ENCODE peak calls at places on chromosomes 16 and 17, in five cellular contexts. One of them, this sample, is unnamed.

GRCh38 chr16:48788475-48788874 is 178.5 kb upstream of the N4BP1 start:
- DNase-seq in stimulated activated CD4-positive, alpha-beta T cell treated with anti-CD3 and anti-CD28 coated beads, Interleukin-4, amount 100 ng/mL, for 48 hours: no peak
- DNase-seq in nucleus accumbens: no peak
- DNase-seq in ovary: no peak
- DNase-seq in HEK293T: no peak
- DNase-seq in this sample: no peak

GRCh38 chr16:3149630-3150345 is 15.0 kb downstream of the ZNF213 start:
- DNase-seq in HEK293T: peak; percentile 56
- DNase-seq in ovary: peak; percentile 74
- DNase-seq in nucleus accumbens: peak; percentile 33
- DNase-seq in stimulated activated CD4-positive, alpha-beta T cell treated with anti-CD3 and anti-CD28 coated beads, Interleukin-4, amount 100 ng/mL, for 48 hours: no peak
- DNase-seq in this sample: peak; percentile 80

GRCh38 chr16:80147021-80147680 is 393.6 kb upstream of the DYNLRB2 start:
- DNase-seq in stimulated activated CD4-positive, alpha-beta T cell treated with anti-CD3 and anti-CD28 coated beads, Interleukin-4, amount 100 ng/mL, for 48 hours: no peak
- DNase-seq in ovary: no peak
- DNase-seq in HEK293T: no peak
- DNase-seq in nucleus accumbens: no peak
- DNase-seq in this sample: no peak

GRCh38 chr17:82849076-82849945 is 9.5 kb upstream of the ZNF750 start:
- DNase-seq in HEK293T: no peak
- DNase-seq in nucleus accumbens: no peak
- DNase-seq in ovary: no peak
- DNase-seq in stimulated activated CD4-positive, alpha-beta T cell treated with anti-CD3 and anti-CD28 coated beads, Interleukin-4, amount 100 ng/mL, for 48 hours: no peak
- DNase-seq in this sample: no peak

GRCh38 chr17:21279582-21279981 is 4.9 kb upstream of the MAP2K3 start:
- DNase-seq in HEK293T: no peak
- DNase-seq in nucleus accumbens: no peak
- DNase-seq in stimulated activated CD4-positive, alpha-beta T cell treated with anti-CD3 and anti-CD28 coated beads, Interleukin-4, amount 100 ng/mL, for 48 hours: no peak
- DNase-seq in ovary: peak; percentile 13
- DNase-seq in this sample: no peak

GRCh38 chr17:82008258-82008940 is 14.3 kb downstream of the CENPX start:
- DNase-seq in stimulated activated CD4-positive, alpha-beta T cell treated with anti-CD3 and anti-CD28 coated beads, Interleukin-4, amount 100 ng/mL, for 48 hours: no peak
- DNase-seq in ovary: no peak
- DNase-seq in HEK293T: no peak
- DNase-seq in nucleus accumbens: no peak
- DNase-seq in this sample: no peak

GRCh38 chr17:9002610-9003354 is 18.5 kb upstream of the NTN1 start:
- DNase-seq in nucleus accumbens: no peak
- DNase-seq in HEK293T: peak; percentile 70
- DNase-seq in ovary: no peak
- DNase-seq in stimulated activated CD4-positive, alpha-beta T cell treated with anti-CD3 and anti-CD28 coated beads, Interleukin-4, amount 100 ng/mL, for 48 hours: no peak
- DNase-seq in this sample: no peak

GRCh38 chr17:72121164-72122001 is 563 bp downstream of the SOX9 start:
- DNase-seq in HEK293T: peak; percentile 50
- DNase-seq in ovary: no peak
- DNase-seq in stimulated activated CD4-positive, alpha-beta T cell treated with anti-CD3 and anti-CD28 coated beads, Interleukin-4, amount 100 ng/mL, for 48 hours: no peak
- DNase-seq in nucleus accumbens: peak; percentile 40
- DNase-seq in this sample: no peak

GRCh38 chr17:76382803-76383644 is 1.4 kb upstream of the SPHK1 start:
- DNase-seq in ovary: peak; percentile 50
- DNase-seq in HEK293T: peak; percentile 53
- DNase-seq in stimulated activated CD4-positive, alpha-beta T cell treated with anti-CD3 and anti-CD28 coated beads, Interleukin-4, amount 100 ng/mL, for 48 hours: peak; percentile 63
- DNase-seq in nucleus accumbens: no peak
- DNase-seq in this sample: peak; percentile 86

GRCh38 chr17:72766761-72767356 is 325.6 kb downstream of the SLC39A11 start:
- DNase-seq in ovary: no peak
- DNase-seq in stimulated activated CD4-positive, alpha-beta T cell treated with anti-CD3 and anti-CD28 coated beads, Interleukin-4, amount 100 ng/mL, for 48 hours: no peak
- DNase-seq in nucleus accumbens: no peak
- DNase-seq in HEK293T: no peak
- DNase-seq in this sample: no peak

GRCh38 chr17:82517230-82517865 is 2.2 kb upstream of the FOXK2 start:
- DNase-seq in nucleus accumbens: no peak
- DNase-seq in stimulated activated CD4-positive, alpha-beta T cell treated with anti-CD3 and anti-CD28 coated beads, Interleukin-4, amount 100 ng/mL, for 48 hours: no peak
- DNase-seq in ovary: no peak
- DNase-seq in HEK293T: no peak
- DNase-seq in this sample: no peak

GRCh38 chr17:51540151-51540550 is 279.8 kb downstream of the UTP18 start:
- DNase-seq in HEK293T: no peak
- DNase-seq in stimulated activated CD4-positive, alpha-beta T cell treated with anti-CD3 and anti-CD28 coated beads, Interleukin-4, amount 100 ng/mL, for 48 hours: no peak
- DNase-seq in ovary: no peak
- DNase-seq in nucleus accumbens: peak; percentile 48
- DNase-seq in this sample: no peak

GRCh38 chr17:11899494-11899893 is 97.8 kb downstream of the ZNF18 start:
- DNase-seq in ovary: no peak
- DNase-seq in stimulated activated CD4-positive, alpha-beta T cell treated with anti-CD3 and anti-CD28 coated beads, Interleukin-4, amount 100 ng/mL, for 48 hours: no peak
- DNase-seq in nucleus accumbens: peak; percentile 21
- DNase-seq in HEK293T: no peak
- DNase-seq in this sample: peak; percentile 12

GRCh38 chr17:38350035-38350434 is 1.6 kb upstream of the SOCS7 start:
- DNase-seq in nucleus accumbens: no peak
- DNase-seq in ovary: no peak
- DNase-seq in HEK293T: no peak
- DNase-seq in stimulated activated CD4-positive, alpha-beta T cell treated with anti-CD3 and anti-CD28 coated beads, Interleukin-4, amount 100 ng/mL, for 48 hours: no peak
- DNase-seq in this sample: no peak

GRCh38 chr17:33684714-33685113 is 391.6 kb upstream of the ASIC2 start:
- DNase-seq in nucleus accumbens: no peak
- DNase-seq in stimulated activated CD4-positive, alpha-beta T cell treated with anti-CD3 and anti-CD28 coated beads, Interleukin-4, amount 100 ng/mL, for 48 hours: no peak
- DNase-seq in HEK293T: no peak
- DNase-seq in ovary: no peak
- DNase-seq in this sample: no peak

GRCh38 chr16:19703218-19703617 is 14.8 kb downstream of the KNOP1 start:
- DNase-seq in HEK293T: no peak
- DNase-seq in nucleus accumbens: no peak
- DNase-seq in ovary: no peak
- DNase-seq in stimulated activated CD4-positive, alpha-beta T cell treated with anti-CD3 and anti-CD28 coated beads, Interleukin-4, amount 100 ng/mL, for 48 hours: no peak
- DNase-seq in this sample: no peak

GRCh38 chr17:51128089-51128488 is 7.4 kb upstream of the SPAG9 start:
- DNase-seq in nucleus accumbens: no peak
- DNase-seq in ovary: no peak
- DNase-seq in HEK293T: no peak
- DNase-seq in stimulated activated CD4-positive, alpha-beta T cell treated with anti-CD3 and anti-CD28 coated beads, Interleukin-4, amount 100 ng/mL, for 48 hours: no peak
- DNase-seq in this sample: no peak

GRCh38 chr16:54957403-54957802 is 26.7 kb downstream of the IRX5 start:
- DNase-seq in nucleus accumbens: no peak
- DNase-seq in ovary: no peak
- DNase-seq in HEK293T: peak; percentile 70
- DNase-seq in stimulated activated CD4-positive, alpha-beta T cell treated with anti-CD3 and anti-CD28 coated beads, Interleukin-4, amount 100 ng/mL, for 48 hours: no peak
- DNase-seq in this sample: peak; percentile 70

GRCh38 chr16:57677622-57678369 is 9.7 kb downstream of the ADGRG3 start:
- DNase-seq in stimulated activated CD4-positive, alpha-beta T cell treated with anti-CD3 and anti-CD28 coated beads, Interleukin-4, amount 100 ng/mL, for 48 hours: no peak
- DNase-seq in nucleus accumbens: no peak
- DNase-seq in HEK293T: no peak
- DNase-seq in ovary: no peak
- DNase-seq in this sample: no peak

GRCh38 chr16:67666032-67666537 is 465 bp downstream of the ENKD1 start:
- DNase-seq in ovary: peak; percentile 64
- DNase-seq in HEK293T: no peak
- DNase-seq in stimulated activated CD4-positive, alpha-beta T cell treated with anti-CD3 and anti-CD28 coated beads, Interleukin-4, amount 100 ng/mL, for 48 hours: no peak
- DNase-seq in nucleus accumbens: no peak
- DNase-seq in this sample: peak; percentile 61

GRCh38 chr17:76630151-76630550 is 13.4 kb downstream of the ST6GALNAC1 start:
- DNase-seq in HEK293T: no peak
- DNase-seq in stimulated activated CD4-positive, alpha-beta T cell treated with anti-CD3 and anti-CD28 coated beads, Interleukin-4, amount 100 ng/mL, for 48 hours: no peak
- DNase-seq in nucleus accumbens: no peak
- DNase-seq in ovary: no peak
- DNase-seq in this sample: peak; percentile 12

GRCh38 chr17:4135489-4135888 is 7.3 kb downstream of the ZZEF1 start:
- DNase-seq in ovary: no peak
- DNase-seq in HEK293T: no peak
- DNase-seq in stimulated activated CD4-positive, alpha-beta T cell treated with anti-CD3 and anti-CD28 coated beads, Interleukin-4, amount 100 ng/mL, for 48 hours: no peak
- DNase-seq in nucleus accumbens: no peak
- DNase-seq in this sample: peak; percentile 54

GRCh38 chr17:40952675-40953074 is 14.1 kb downstream of the KRT39 start:
- DNase-seq in HEK293T: no peak
- DNase-seq in nucleus accumbens: no peak
- DNase-seq in ovary: no peak
- DNase-seq in stimulated activated CD4-positive, alpha-beta T cell treated with anti-CD3 and anti-CD28 coated beads, Interleukin-4, amount 100 ng/mL, for 48 hours: no peak
- DNase-seq in this sample: no peak

GRCh38 chr16:77330332-77331043 is 104.3 kb downstream of the ADAMTS18 start:
- DNase-seq in ovary: no peak
- DNase-seq in HEK293T: no peak
- DNase-seq in nucleus accumbens: no peak
- DNase-seq in stimulated activated CD4-positive, alpha-beta T cell treated with anti-CD3 and anti-CD28 coated beads, Interleukin-4, amount 100 ng/mL, for 48 hours: no peak
- DNase-seq in this sample: no peak

GRCh38 chr17:27256225-27257030 is 37.5 kb upstream of the WSB1 start:
- DNase-seq in nucleus accumbens: no peak
- DNase-seq in HEK293T: no peak
- DNase-seq in ovary: no peak
- DNase-seq in stimulated activated CD4-positive, alpha-beta T cell treated with anti-CD3 and anti-CD28 coated beads, Interleukin-4, amount 100 ng/mL, for 48 hours: no peak
- DNase-seq in this sample: no peak

GRCh38 chr17:511833-512251 is 159.2 kb upstream of the RPH3AL start:
- DNase-seq in HEK293T: no peak
- DNase-seq in ovary: peak; percentile 28
- DNase-seq in stimulated activated CD4-positive, alpha-beta T cell treated with anti-CD3 and anti-CD28 coated beads, Interleukin-4, amount 100 ng/mL, for 48 hours: no peak
- DNase-seq in nucleus accumbens: no peak
- DNase-seq in this sample: no peak

GRCh38 chr17:37327341-37328090 is 48.3 kb upstream of the C17orf78 start:
- DNase-seq in ovary: no peak
- DNase-seq in HEK293T: no peak
- DNase-seq in stimulated activated CD4-positive, alpha-beta T cell treated with anti-CD3 and anti-CD28 coated beads, Interleukin-4, amount 100 ng/mL, for 48 hours: no peak
- DNase-seq in nucleus accumbens: no peak
- DNase-seq in this sample: no peak

GRCh38 chr16:90032664-90033346 is 13.5 kb upstream of the DBNDD1 start:
- DNase-seq in HEK293T: no peak
- DNase-seq in nucleus accumbens: no peak
- DNase-seq in ovary: no peak
- DNase-seq in stimulated activated CD4-positive, alpha-beta T cell treated with anti-CD3 and anti-CD28 coated beads, Interleukin-4, amount 100 ng/mL, for 48 hours: no peak
- DNase-seq in this sample: no peak

GRCh38 chr16:89113661-89114060 is 20.0 kb downstream of the ACSF3 start:
- DNase-seq in ovary: no peak
- DNase-seq in HEK293T: no peak
- DNase-seq in nucleus accumbens: no peak
- DNase-seq in stimulated activated CD4-positive, alpha-beta T cell treated with anti-CD3 and anti-CD28 coated beads, Interleukin-4, amount 100 ng/mL, for 48 hours: no peak
- DNase-seq in this sample: no peak

GRCh38 chr16:10817963-10818941 is at the start of gene TVP23A:
- DNase-seq in HEK293T: no peak
- DNase-seq in ovary: peak; percentile 43
- DNase-seq in stimulated activated CD4-positive, alpha-beta T cell treated with anti-CD3 and anti-CD28 coated beads, Interleukin-4, amount 100 ng/mL, for 48 hours: no peak
- DNase-seq in nucleus accumbens: peak; percentile 32
- DNase-seq in this sample: peak; percentile 60

GRCh38 chr16:1458336-1458976 is 14.1 kb upstream of the CCDC154 start:
- DNase-seq in ovary: no peak
- DNase-seq in nucleus accumbens: no peak
- DNase-seq in HEK293T: no peak
- DNase-seq in stimulated activated CD4-positive, alpha-beta T cell treated with anti-CD3 and anti-CD28 coated beads, Interleukin-4, amount 100 ng/mL, for 48 hours: peak; percentile 35
- DNase-seq in this sample: no peak

GRCh38 chr16:69937465-69937951 is 13.6 kb upstream of the CLEC18A start:
- DNase-seq in HEK293T: peak; percentile 25
- DNase-seq in ovary: no peak
- DNase-seq in stimulated activated CD4-positive, alpha-beta T cell treated with anti-CD3 and anti-CD28 coated beads, Interleukin-4, amount 100 ng/mL, for 48 hours: no peak
- DNase-seq in nucleus accumbens: peak; percentile 66
- DNase-seq in this sample: peak; percentile 35

GRCh38 chr17:12659500-12659899 is 6.2 kb upstream of the MYOCD start:
- DNase-seq in ovary: no peak
- DNase-seq in stimulated activated CD4-positive, alpha-beta T cell treated with anti-CD3 and anti-CD28 coated beads, Interleukin-4, amount 100 ng/mL, for 48 hours: no peak
- DNase-seq in HEK293T: no peak
- DNase-seq in nucleus accumbens: no peak
- DNase-seq in this sample: no peak

GRCh38 chr17:19024101-19025078 is 19.8 kb upstream of the FAM83G start:
- DNase-seq in stimulated activated CD4-positive, alpha-beta T cell treated with anti-CD3 and anti-CD28 coated beads, Interleukin-4, amount 100 ng/mL, for 48 hours: no peak
- DNase-seq in ovary: no peak
- DNase-seq in nucleus accumbens: no peak
- DNase-seq in HEK293T: no peak
- DNase-seq in this sample: no peak

GRCh38 chr17:51761105-51761504 is 397.4 kb downstream of the CA10 start:
- DNase-seq in nucleus accumbens: no peak
- DNase-seq in stimulated activated CD4-positive, alpha-beta T cell treated with anti-CD3 and anti-CD28 coated beads, Interleukin-4, amount 100 ng/mL, for 48 hours: no peak
- DNase-seq in HEK293T: no peak
- DNase-seq in ovary: no peak
- DNase-seq in this sample: no peak

GRCh38 chr16:4028144-4028543 is 88.1 kb downstream of the ADCY9 start:
- DNase-seq in nucleus accumbens: no peak
- DNase-seq in ovary: no peak
- DNase-seq in HEK293T: no peak
- DNase-seq in stimulated activated CD4-positive, alpha-beta T cell treated with anti-CD3 and anti-CD28 coated beads, Interleukin-4, amount 100 ng/mL, for 48 hours: no peak
- DNase-seq in this sample: no peak

GRCh38 chr17:31388770-31389672 is 2.5 kb upstream of the RAB11FIP4 start:
- DNase-seq in nucleus accumbens: peak; percentile 33
- DNase-seq in ovary: no peak
- DNase-seq in HEK293T: peak; percentile 44
- DNase-seq in stimulated activated CD4-positive, alpha-beta T cell treated with anti-CD3 and anti-CD28 coated beads, Interleukin-4, amount 100 ng/mL, for 48 hours: no peak
- DNase-seq in this sample: peak; percentile 69

This sample was measured in K562.